ENCODE peak calls at places on chromosomes 6 and 20, in six cellular contexts. X is hepatocyte, C is left ventricle myocardium inferior, I is body of pancreas, T is HFF-Myc, N is HFFc6. A is an unnamed sample.

GRCh38 chr20:42744756-42745465 is 444.8 kb downstream of the PTPRT start:
- DNase-seq in X (no peak), C (no peak), I (no peak), T (no peak), N (no peak), A (no peak)

GRCh38 chr6:150667977-150668716 is 68.5 kb downstream of the PLEKHG1 start:
- DNase-seq in X (peak; percentile 90), C (peak; percentile 91), I (peak; percentile 93), T (peak; percentile 94), N (peak; percentile 51), A (peak; percentile 86)

GRCh38 chr20:35641743-35642142 is 23.0 kb downstream of the CPNE1 start:
- DNase-seq in X (no peak), C (no peak), I (no peak), T (no peak), N (no peak), A (no peak)

GRCh38 chr6:37516076-37516919 is 16.6 kb upstream of the CCDC167 start:
- DNase-seq in X (peak; percentile 22), C (peak; percentile 31), I (peak; percentile 39), T (no peak), N (no peak), A (peak; percentile 51)

GRCh38 chr20:1858859-1859258 is 36.3 kb upstream of the SIRPA start:
- DNase-seq in X (no peak), C (no peak), I (no peak), T (no peak), N (no peak), A (no peak)

GRCh38 chr6:34015576-34015975 is 130.3 kb downstream of the GRM4 start:
- DNase-seq in X (no peak), C (no peak), I (no peak), T (no peak), N (peak; percentile 16), A (no peak)

GRCh38 chr6:44674226-44675155 is 287.0 kb downstream of the CDC5L start:
- DNase-seq in X (no peak), C (no peak), I (no peak), T (no peak), N (no peak), A (peak; percentile 35)

GRCh38 chr6:37622639-37623038 is 75.0 kb downstream of the MDGA1 start:
- DNase-seq in X (no peak), C (no peak), I (no peak), T (no peak), N (no peak), A (no peak)

GRCh38 chr6:118639054-118639964 is 12.1 kb downstream of the CEP85L start:
- DNase-seq in X (no peak), C (no peak), I (no peak), T (no peak), N (no peak), A (no peak)

GRCh38 chr6:81215092-81215432 is 537.4 kb downstream of the TENT5A start:
- DNase-seq in X (no peak), C (no peak), I (no peak), T (no peak), N (no peak), A (no peak)

GRCh38 chr6:113486172-113486571 is 371.0 kb upstream of the MARCKS start:
- DNase-seq in X (peak; percentile 8), C (no peak), I (no peak), T (no peak), N (no peak), A (no peak)

GRCh38 chr20:17501701-17502100 is 29.5 kb downstream of the BFSP1 start:
- DNase-seq in X (no peak), C (no peak), I (no peak), T (no peak), N (no peak), A (no peak)

GRCh38 chr6:43790031-43790430 is 20.0 kb downstream of the VEGFA start:
- DNase-seq in X (peak; percentile 55), C (peak; percentile 64), I (peak; percentile 65), T (no peak), N (no peak), A (no peak)

GRCh38 chr6:124917769-124918168 is 44.5 kb upstream of the RNF217 start:
- DNase-seq in X (no peak), C (no peak), I (no peak), T (no peak), N (no peak), A (no peak)

GRCh38 chr6:73382462-73383113 is 12.0 kb upstream of the DDX43 start:
- DNase-seq in X (no peak), C (no peak), I (no peak), T (no peak), N (peak; percentile 45), A (peak; percentile 30)

GRCh38 chr6:34237316-34237721 is 646 bp downstream of the HMGA1 start:
- DNase-seq in X (peak; percentile 64), C (no peak), I (no peak), T (no peak), N (no peak), A (no peak)

GRCh38 chr6:34132486-34133185 is 13.3 kb downstream of the GRM4 start:
- DNase-seq in X (peak; percentile 80), C (no peak), I (peak; percentile 31), T (peak; percentile 7), N (peak; percentile 9), A (peak; percentile 77)

GRCh38 chr6:125789576-125790402 is 971 bp upstream of the NCOA7 start:
- DNase-seq in X (peak; percentile 73), C (peak; percentile 48), I (peak; percentile 44), T (no peak), N (peak; percentile 26), A (no peak)

GRCh38 chr20:57263127-57263609 is 3.3 kb downstream of the BMP7 start:
- DNase-seq in X (no peak), C (no peak), I (no peak), T (no peak), N (no peak), A (no peak)

GRCh38 chr6:10351678-10352220 is 63.1 kb downstream of the TFAP2A start:
- DNase-seq in X (no peak), C (no peak), I (no peak), T (peak; percentile 32), N (no peak), A (no peak)

GRCh38 chr6:141173529-141173928 is 959.2 kb upstream of the GJE1 start:
- DNase-seq in X (no peak), C (no peak), I (no peak), T (no peak), N (no peak), A (no peak)

GRCh38 chr6:151804585-151805285 is 2.7 kb upstream of the ESR1 start:
- DNase-seq in X (no peak), C (no peak), I (no peak), T (no peak), N (no peak), A (no peak)

GRCh38 chr20:1831606-1832005 is 63.6 kb upstream of the SIRPA start:
- DNase-seq in X (no peak), C (no peak), I (no peak), T (no peak), N (no peak), A (no peak)

GRCh38 chr6:157906537-157907061 is 75.1 kb upstream of the SYNJ2 start:
- DNase-seq in X (no peak), C (no peak), I (no peak), T (no peak), N (no peak), A (no peak)

GRCh38 chr6:157904999-157905398 is 76.7 kb upstream of the SYNJ2 start:
- DNase-seq in X (no peak), C (no peak), I (no peak), T (no peak), N (no peak), A (no peak)

GRCh38 chr6:157908369-157909281 is 73.0 kb upstream of the SYNJ2 start:
- DNase-seq in X (no peak), C (no peak), I (no peak), T (no peak), N (no peak), A (no peak)

GRCh38 chr6:157907651-157908050 is 74.0 kb upstream of the SYNJ2 start:
- DNase-seq in X (no peak), C (no peak), I (no peak), T (no peak), N (no peak), A (no peak)

GRCh38 chr6:157905590-157906337 is 75.9 kb upstream of the SYNJ2 start:
- DNase-seq in X (no peak), C (no peak), I (no peak), T (no peak), N (no peak), A (no peak)
- TF ChIP-seq CTCF in X (no peak), C (no peak), I (no peak), T (no peak), N (peak; percentile 32), A (no peak)

GRCh38 chr6:152950240-152950639 is 32.6 kb downstream of the FBXO5 start:
- DNase-seq in X (no peak), C (no peak), I (no peak), T (no peak), N (no peak), A (no peak)

GRCh38 chr6:152957796-152958195 is 25.0 kb downstream of the FBXO5 start:
- DNase-seq in X (no peak), C (no peak), I (no peak), T (no peak), N (no peak), A (no peak)

GRCh38 chr6:152952866-152953509 is 29.9 kb downstream of the FBXO5 start:
- DNase-seq in X (peak; percentile 26), C (no peak), I (no peak), T (peak; percentile 16), N (peak; percentile 61), A (no peak)

GRCh38 chr6:152952045-152952444 is 30.8 kb downstream of the FBXO5 start:
- DNase-seq in X (no peak), C (no peak), I (no peak), T (peak; percentile 21), N (peak; percentile 49), A (no peak)

DNA sequence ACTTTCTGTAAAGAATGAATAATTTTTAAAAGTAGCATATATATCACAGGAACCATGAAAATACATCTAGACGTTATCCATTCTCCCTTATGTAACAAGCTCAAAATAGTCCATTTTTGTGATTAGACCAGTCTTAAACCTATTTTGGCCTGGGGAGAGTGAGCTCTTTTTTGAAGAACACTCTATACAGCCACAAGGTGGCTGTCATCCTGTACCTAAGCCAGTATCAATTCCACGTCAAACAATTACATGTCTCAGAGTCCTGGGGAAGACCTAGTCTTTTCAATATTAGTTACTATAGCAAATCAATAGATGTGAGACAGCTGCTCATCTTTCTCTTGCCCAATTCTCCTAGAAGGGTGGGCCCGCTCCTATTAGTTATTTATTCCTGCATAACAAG is 28.4 kb downstream of the FBXO5 start:
- DNase-seq in X (no peak), C (no peak), I (no peak), T (no peak), N (no peak), A (no peak)
- TF ChIP-seq CTCF in X (no peak), C (no peak), I (no peak), T (no peak), N (peak; percentile 31), A (no peak)

DNA sequence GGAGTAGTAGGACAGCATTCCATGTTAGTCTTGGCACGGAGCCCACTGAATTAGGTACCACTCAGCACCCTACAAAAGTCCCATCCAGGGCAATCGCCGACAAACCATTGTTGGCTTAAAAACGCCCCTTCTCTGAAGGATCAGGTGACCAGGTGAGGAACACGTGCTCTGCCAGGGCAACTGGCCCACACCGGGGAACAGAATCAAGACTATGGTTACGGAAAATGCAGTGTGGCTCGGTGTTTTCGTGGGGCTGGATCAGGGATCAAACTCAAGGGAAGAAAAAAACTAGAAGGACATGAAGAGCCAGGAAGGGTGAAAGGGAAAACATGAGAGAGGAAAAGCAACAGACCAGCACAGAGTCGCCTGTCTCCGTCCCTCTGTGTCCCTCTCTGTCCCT is 177.8 kb upstream of the ARID1B start:
- DNase-seq in X (no peak), C (no peak), I (no peak), T (no peak), N (no peak), A (no peak)
- TF ChIP-seq CTCF in X (no peak), C (no peak), I (no peak), T (no peak), N (no peak), A (no peak)

GRCh38 chr6:93721386-93722048 is 302.2 kb upstream of the EPHA7 start:
- DNase-seq in X (peak; percentile 37), C (no peak), I (no peak), T (no peak), N (no peak), A (no peak)
- TF ChIP-seq CTCF in X (peak; percentile 45), C (peak; percentile 50), I (no peak), T (no peak), N (no peak), A (no peak)